ENCODE peak calls at places on chromosomes 4 and X, in five cellular contexts. One of them, this sample, is unnamed.

GRCh38 chr4:1451106-1451751 is 45.0 kb upstream of the NKX1-1 start:
- DNase-seq in H1: no peak
- DNase-seq in trophoblast cell: no peak
- DNase-seq in H9: no peak
- DNase-seq in neuronal stem cell: no peak
- DNase-seq in this sample: no peak

GRCh38 chrX:135302269-135302873 is 6.9 kb upstream of the ETDC start:
- DNase-seq in H9: no peak
- DNase-seq in H1: peak; percentile 41
- DNase-seq in neuronal stem cell: no peak
- DNase-seq in trophoblast cell: no peak
- DNase-seq in this sample: no peak

GRCh38 chrX:100687128-100687527 is 43.1 kb downstream of the SRPX2 start:
- DNase-seq in H1: no peak
- DNase-seq in H9: no peak
- DNase-seq in trophoblast cell: no peak
- DNase-seq in neuronal stem cell: no peak
- DNase-seq in this sample: no peak

GRCh38 chr4:172515266-172515879 is 653.2 kb upstream of the GALNT7 start:
- DNase-seq in H1: no peak
- DNase-seq in H9: peak; percentile 51
- DNase-seq in neuronal stem cell: no peak
- DNase-seq in trophoblast cell: no peak
- DNase-seq in this sample: peak; percentile 97

GRCh38 chrX:132631579-132632232 is 142.9 kb upstream of the MBNL3 start:
- DNase-seq in H1: no peak
- DNase-seq in H9: no peak
- DNase-seq in trophoblast cell: no peak
- DNase-seq in neuronal stem cell: no peak
- DNase-seq in this sample: peak; percentile 51

GRCh38 chr4:172980178-172980577 is 188.4 kb upstream of the GALNT7 start:
- DNase-seq in H1: no peak
- DNase-seq in H9: no peak
- DNase-seq in trophoblast cell: no peak
- DNase-seq in neuronal stem cell: no peak
- DNase-seq in this sample: no peak

GRCh38 chr4:38565271-38566199 is 98.5 kb upstream of the KLF3 start:
- DNase-seq in neuronal stem cell: no peak
- DNase-seq in H9: no peak
- DNase-seq in trophoblast cell: no peak
- DNase-seq in H1: no peak
- DNase-seq in this sample: no peak

GRCh38 chrX:16772460-16772859 is 13.8 kb upstream of the TXLNG start:
- DNase-seq in neuronal stem cell: no peak
- DNase-seq in H9: peak; percentile 90
- DNase-seq in H1: peak; percentile 51
- DNase-seq in trophoblast cell: no peak
- DNase-seq in this sample: no peak

GRCh38 chr4:126238010-126238409 is 923.3 kb downstream of the FAT4 start:
- DNase-seq in trophoblast cell: no peak
- DNase-seq in H9: no peak
- DNase-seq in neuronal stem cell: no peak
- DNase-seq in H1: no peak
- DNase-seq in this sample: no peak
- H2BK12ac ChIP-seq in trophoblast cell: no peak overlapping the region
- H2BK12ac ChIP-seq in H9: no peak overlapping the region
- H2BK12ac ChIP-seq in neuronal stem cell: no peak overlapping the region
- H2BK12ac ChIP-seq in H1: no peak overlapping the region
- H2BK12ac ChIP-seq in this sample: no peak overlapping the region

DNA sequence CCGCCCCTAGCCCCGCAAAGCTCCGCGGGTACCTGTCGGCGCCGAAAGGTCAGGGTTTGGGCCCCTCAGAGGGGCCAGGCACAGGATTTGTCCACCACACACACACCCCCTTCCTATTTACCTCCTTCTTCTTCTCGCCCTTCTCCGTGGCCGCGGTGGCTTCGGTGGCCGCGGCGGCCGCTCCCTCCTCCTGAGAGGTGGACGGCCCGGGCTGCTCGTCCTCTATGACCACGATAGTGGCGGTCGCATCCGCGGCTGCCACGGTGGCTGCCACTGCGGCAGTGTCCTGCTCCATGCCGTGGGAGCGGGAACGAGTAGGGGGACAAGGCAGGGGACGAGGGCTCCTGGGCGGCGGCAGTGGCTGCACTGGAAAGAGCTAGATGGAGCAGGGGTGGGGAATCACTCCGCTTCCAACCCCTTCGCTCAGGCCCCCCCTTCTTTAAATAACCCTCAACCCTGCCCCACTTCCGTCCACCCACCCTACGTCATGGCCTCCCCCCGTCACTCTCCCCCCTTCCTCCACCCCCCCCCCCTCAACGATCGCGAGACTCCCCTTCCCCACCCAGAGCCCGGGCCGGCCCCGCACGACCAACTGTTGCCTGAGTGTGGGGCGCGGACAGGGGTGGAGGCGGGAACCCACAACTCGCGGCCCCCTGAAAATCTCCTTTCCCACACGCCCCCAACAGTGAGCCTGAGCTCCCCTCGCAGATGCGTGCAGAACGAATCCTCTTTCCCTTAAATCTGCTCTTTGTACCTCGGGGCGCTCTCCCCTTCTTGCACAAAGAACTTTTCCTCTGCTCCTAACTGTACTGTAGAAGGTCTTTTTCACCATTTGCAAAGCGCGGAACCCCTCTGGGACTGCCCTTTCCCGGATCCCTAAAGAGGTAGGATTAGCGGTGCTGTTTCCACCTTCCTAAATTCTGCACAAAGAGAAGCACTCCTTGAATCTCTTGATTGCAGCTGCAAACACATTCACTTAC is at the start of gene SMARCA1:
- DNase-seq in trophoblast cell: peak; percentile 9
- DNase-seq in H1: peak; percentile 58
- DNase-seq in H9: peak; percentile 63
- DNase-seq in neuronal stem cell: peak; percentile 46
- DNase-seq in this sample: peak; percentile 79
- H4K8ac ChIP-seq in trophoblast cell: peak within 1 kb of the TSS; percentile 92
- H4K8ac ChIP-seq in H1: peak within 1 kb of the TSS; percentile 79
- H4K8ac ChIP-seq in H9: no peak within 1 kb of the TSS
- H4K8ac ChIP-seq in neuronal stem cell: no peak within 1 kb of the TSS
- H4K8ac ChIP-seq in this sample: peak within 1 kb of the TSS; percentile 94

DNA sequence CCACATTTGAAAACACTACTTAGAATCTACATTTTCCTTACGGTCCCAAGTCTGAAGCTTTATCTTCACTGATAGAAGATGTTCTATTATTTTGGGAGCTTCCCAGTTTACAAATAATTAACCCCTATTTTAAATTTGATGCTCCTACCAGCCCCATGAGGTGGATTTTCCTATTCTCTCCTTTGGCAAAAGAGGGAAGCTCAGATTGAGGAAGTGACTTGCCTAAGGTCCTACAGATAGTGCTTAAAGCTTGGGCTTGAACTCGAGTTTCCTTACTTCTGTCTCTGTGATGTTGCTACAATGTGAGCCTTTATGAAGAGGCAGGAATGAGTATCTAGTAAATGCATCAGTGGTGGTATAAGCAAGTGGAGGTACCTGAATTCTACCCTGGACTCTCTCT is 27.5 kb downstream of the HEPH start:
- DNase-seq in H9: no peak
- DNase-seq in neuronal stem cell: no peak
- DNase-seq in trophoblast cell: no peak
- DNase-seq in H1: no peak
- DNase-seq in this sample: no peak
- H2BK12ac ChIP-seq in H9: no peak overlapping the region
- H2BK12ac ChIP-seq in neuronal stem cell: no peak overlapping the region
- H2BK12ac ChIP-seq in trophoblast cell: no peak overlapping the region
- H2BK12ac ChIP-seq in H1: no peak overlapping the region
- H2BK12ac ChIP-seq in this sample: no peak overlapping the region

GRCh38 chr4:3640587-3640962 is 108.4 kb upstream of the LRPAP1 start:
- DNase-seq in H1: no peak
- DNase-seq in trophoblast cell: no peak
- DNase-seq in neuronal stem cell: no peak
- DNase-seq in H9: no peak
- DNase-seq in this sample: peak; percentile 1

GRCh38 chr4:3639613-3640586 is 107.7 kb upstream of the LRPAP1 start:
- DNase-seq in neuronal stem cell: no peak
- DNase-seq in H9: no peak
- DNase-seq in H1: no peak
- DNase-seq in trophoblast cell: no peak
- DNase-seq in this sample: no peak

GRCh38 chr4:3636628-3637320 is 104.6 kb upstream of the LRPAP1 start:
- DNase-seq in neuronal stem cell: no peak
- DNase-seq in H9: no peak
- DNase-seq in H1: no peak
- DNase-seq in trophoblast cell: no peak
- DNase-seq in this sample: no peak

GRCh38 chr4:3637326-3638016 is 105.2 kb upstream of the LRPAP1 start:
- DNase-seq in H1: no peak
- DNase-seq in H9: no peak
- DNase-seq in trophoblast cell: no peak
- DNase-seq in neuronal stem cell: no peak
- DNase-seq in this sample: no peak

GRCh38 chr4:3638080-3638715 is 106.0 kb upstream of the LRPAP1 start:
- DNase-seq in H9: no peak
- DNase-seq in neuronal stem cell: no peak
- DNase-seq in trophoblast cell: no peak
- DNase-seq in H1: no peak
- DNase-seq in this sample: no peak
- H4K8ac ChIP-seq in H9: no peak overlapping the region
- H4K8ac ChIP-seq in neuronal stem cell: no peak overlapping the region
- H4K8ac ChIP-seq in trophoblast cell: no peak overlapping the region
- H4K8ac ChIP-seq in H1: no peak overlapping the region
- H4K8ac ChIP-seq in this sample: no peak overlapping the region

DNA sequence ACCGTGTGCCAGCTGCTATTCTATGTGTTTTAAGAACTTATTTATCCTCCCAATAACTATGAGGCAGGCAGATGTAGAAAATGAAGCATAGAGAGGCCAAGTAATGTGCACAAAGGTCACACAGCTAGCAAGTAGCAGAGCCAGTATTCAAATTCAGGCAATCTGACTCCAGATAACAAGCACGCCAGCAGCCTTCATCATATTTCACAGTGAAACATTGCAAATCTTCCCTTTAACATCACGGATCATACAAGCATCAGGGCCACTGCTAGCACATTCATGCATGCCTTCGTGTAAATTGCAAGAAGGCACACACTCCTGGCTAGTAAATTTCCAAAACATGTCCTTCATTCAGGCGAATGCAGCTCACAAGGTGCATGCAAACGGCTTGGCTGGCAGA is 33.1 kb downstream of the MAOB start:
- DNase-seq in H9: no peak
- DNase-seq in neuronal stem cell: no peak
- DNase-seq in trophoblast cell: peak; percentile 52
- DNase-seq in H1: no peak
- DNase-seq in this sample: no peak
- H2BK12ac ChIP-seq in H9: no peak overlapping the region
- H2BK12ac ChIP-seq in neuronal stem cell: no peak overlapping the region
- H2BK12ac ChIP-seq in trophoblast cell: no peak overlapping the region
- H2BK12ac ChIP-seq in H1: no peak overlapping the region
- H2BK12ac ChIP-seq in this sample: no peak overlapping the region

GRCh38 chr4:98653890-98654867 is 4.2 kb downstream of the TSPAN5 start:
- DNase-seq in H1: no peak
- DNase-seq in neuronal stem cell: no peak
- DNase-seq in trophoblast cell: no peak
- DNase-seq in H9: no peak
- DNase-seq in this sample: peak; percentile 46
- H4K8ac ChIP-seq in H1: no peak overlapping the region
- H4K8ac ChIP-seq in neuronal stem cell: no peak overlapping the region
- H4K8ac ChIP-seq in trophoblast cell: no peak overlapping the region
- H4K8ac ChIP-seq in H9: no peak overlapping the region
- H4K8ac ChIP-seq in this sample: no peak overlapping the region

GRCh38 chr4:142886566-142886965 is 40.5 kb upstream of the INPP4B start:
- DNase-seq in H9: no peak
- DNase-seq in H1: no peak
- DNase-seq in trophoblast cell: peak; percentile 87
- DNase-seq in neuronal stem cell: no peak
- DNase-seq in this sample: no peak

GRCh38 chr4:142881331-142881730 is 35.2 kb upstream of the INPP4B start:
- DNase-seq in trophoblast cell: no peak
- DNase-seq in H1: no peak
- DNase-seq in H9: no peak
- DNase-seq in neuronal stem cell: no peak
- DNase-seq in this sample: no peak

DNA sequence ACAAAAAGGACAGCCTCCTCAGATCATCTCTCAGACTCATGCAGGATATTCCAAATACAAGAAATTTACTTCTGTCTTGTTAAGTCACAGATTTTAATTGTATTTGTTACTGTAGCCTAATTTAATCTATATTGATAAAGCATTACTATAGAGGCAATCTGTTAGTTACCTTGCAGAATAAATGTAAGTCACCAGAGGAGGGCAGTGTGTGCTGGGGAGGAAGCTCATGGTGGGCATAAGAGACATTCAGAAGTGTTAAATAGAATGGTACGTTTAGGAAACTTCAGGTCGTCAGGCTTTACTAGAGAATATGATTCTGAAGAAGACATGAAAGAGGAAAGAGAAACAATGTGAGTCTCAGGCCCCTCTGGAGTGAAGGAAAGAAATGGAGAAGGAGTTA is 37.3 kb upstream of the INPP4B start:
- DNase-seq in H9: no peak
- DNase-seq in neuronal stem cell: no peak
- DNase-seq in H1: no peak
- DNase-seq in trophoblast cell: no peak
- DNase-seq in this sample: peak; percentile 3
- H2BK12ac ChIP-seq in H9: no peak overlapping the region
- H2BK12ac ChIP-seq in neuronal stem cell: no peak overlapping the region
- H2BK12ac ChIP-seq in H1: no peak overlapping the region
- H2BK12ac ChIP-seq in trophoblast cell: no peak overlapping the region
- H2BK12ac ChIP-seq in this sample: no peak overlapping the region

DNA sequence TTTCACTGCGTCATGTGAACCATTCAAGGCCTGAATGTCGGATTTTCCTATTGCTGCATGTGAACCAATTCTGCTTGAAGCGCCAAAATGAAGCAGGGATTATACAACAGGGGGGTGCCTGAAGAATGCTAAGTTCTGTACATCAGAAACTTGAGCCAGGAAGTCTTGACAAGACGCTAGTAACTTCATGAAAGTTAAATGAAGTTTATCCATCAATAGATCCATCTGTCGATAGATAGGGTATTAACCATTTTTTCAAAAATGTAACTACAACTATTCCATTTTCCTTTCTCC is 590 bp upstream of the NAF1 start:
- DNase-seq in neuronal stem cell: no peak
- DNase-seq in H9: no peak
- DNase-seq in trophoblast cell: no peak
- DNase-seq in H1: no peak
- DNase-seq in this sample: no peak
- H4K8ac ChIP-seq in neuronal stem cell: no peak overlapping the region
- H4K8ac ChIP-seq in H9: no peak overlapping the region
- H4K8ac ChIP-seq in trophoblast cell: peak overlapping the region; percentile 45
- H4K8ac ChIP-seq in H1: peak overlapping the region; percentile 97
- H4K8ac ChIP-seq in this sample: peak overlapping the region; percentile 100